ENCODE peak calls at places on chromosomes 7 and 10, in five cellular contexts. T, B, J, P and M are unnamed samples.

GRCh38 chr7:98877692-98878364 is 504 bp upstream of the TRRAP start:
- DNase-seq in J (no peak), P (no peak), B (no peak), T (no peak), M (no peak)

GRCh38 chr10:14543048-14543903 is 212.6 kb upstream of the FRMD4A start:
- DNase-seq in T (no peak), B (no peak), P (no peak), J (no peak), M (no peak)

GRCh38 chr7:75842836-75843446 is 29.3 kb upstream of the CCL24 start:
- DNase-seq in P (peak), J (peak), T (peak), B (no peak), M (peak)

GRCh38 chr7:75905785-75906604 is 9.0 kb upstream of the POR start:
- DNase-seq in J (no peak), P (peak), B (no peak), T (peak), M (no peak)

GRCh38 chr10:3772349-3773222 is 12.4 kb downstream of the KLF6 start:
- DNase-seq in P (no peak), B (no peak), T (no peak), J (no peak), M (no peak)

GRCh38 chr10:88152720-88153119 is 289.3 kb downstream of the PTEN start:
- DNase-seq in J (peak), T (peak), B (no peak), P (peak), M (peak)

GRCh38 chr7:157607218-157607617 is 270.4 kb downstream of the DNAJB6 start:
- DNase-seq in P (no peak), B (no peak), T (no peak), J (no peak), M (no peak)

GRCh38 chr7:25663877-25664276 is 435.6 kb upstream of the NPVF start:
- DNase-seq in B (no peak), T (no peak), P (no peak), J (no peak), M (no peak)

GRCh38 chr10:112783653-112784426 is 166.2 kb upstream of the TCF7L2 start:
- DNase-seq in J (no peak), P (no peak), B (no peak), T (no peak), M (no peak)

GRCh38 chr7:5429253-5429856 is 5.7 kb upstream of the TNRC18 start:
- DNase-seq in P (peak), T (peak), J (no peak), B (no peak), M (no peak)

GRCh38 chr10:137031-137430 is 1.8 kb downstream of the ZMYND11 start:
- DNase-seq in B (no peak), J (peak), T (peak), P (peak), M (no peak)

GRCh38 chr10:1059902-1060301 is 3.7 kb downstream of the WDR37 start:
- DNase-seq in T (peak), B (no peak), P (no peak), J (no peak), M (no peak)

GRCh38 chr7:79529896-79530235 is 76.4 kb upstream of the MAGI2 start:
- DNase-seq in T (no peak), J (no peak), B (no peak), P (no peak), M (no peak)

GRCh38 chr7:104111294-104111693 is 96.5 kb downstream of the ORC5 start:
- DNase-seq in B (no peak), T (no peak), P (no peak), J (no peak), M (no peak)

GRCh38 chr7:47087866-47088265 is 494.0 kb downstream of the TNS3 start:
- DNase-seq in B (no peak), J (no peak), P (no peak), T (no peak), M (no peak)

GRCh38 chr7:76507723-76508406 is 2.5 kb upstream of the UPK3B start:
- DNase-seq in B (no peak), J (no peak), T (no peak), P (peak), M (no peak)

GRCh38 chr7:50812109-50812508 is 29.4 kb upstream of the GRB10 start:
- DNase-seq in T (no peak), P (no peak), B (no peak), J (no peak), M (no peak)

GRCh38 chr7:30422922-30423321 is 55.7 kb downstream of the NOD1 start:
- DNase-seq in J (peak), B (no peak), P (no peak), T (no peak), M (no peak)

GRCh38 chr10:26544932-26545331 is 106.8 kb downstream of the APBB1IP start:
- DNase-seq in J (no peak), P (no peak), B (no peak), T (no peak), M (peak)

GRCh38 chr7:9189683-9190082 is 756.3 kb downstream of the NXPH1 start:
- DNase-seq in P (no peak), T (no peak), B (no peak), J (no peak), M (no peak)

GRCh38 chr10:88379575-88379974 is 203.5 kb downstream of the RNLS start:
- DNase-seq in T (peak), J (no peak), B (no peak), P (peak), M (no peak)

GRCh38 chr7:17233643-17234397 is 64.6 kb upstream of the AHR start:
- DNase-seq in P (no peak), T (no peak), J (no peak), B (no peak), M (peak)

GRCh38 chr7:8325067-8325466 is 63.1 kb upstream of the ICA1 start:
- DNase-seq in P (no peak), T (no peak), J (no peak), B (no peak), M (no peak)

GRCh38 chr10:86263907-86264306 is 102.7 kb downstream of the GRID1 start:
- DNase-seq in B (no peak), T (no peak), P (no peak), J (no peak), M (no peak)

GRCh38 chr7:155918720-155919399 is 106.6 kb upstream of the SHH start:
- DNase-seq in T (peak), B (no peak), P (peak), J (no peak), M (no peak)

GRCh38 chr7:17559388-17559787 is 260.9 kb downstream of the AHR start:
- DNase-seq in P (peak), B (no peak), J (no peak), T (no peak), M (no peak)